ENCODE peak calls at places on chromosomes 2 and 18, in four cellular contexts. U, X, F and E are unnamed samples.

GRCh38 chr2:183597841-183598240 is 473.6 kb downstream of the NUP35 start:
- DNase-seq in U (no peak), X (peak), F (no peak), E (no peak)

GRCh38 chr18:13493071-13493470 is 233.3 kb downstream of the FAM210A start:
- DNase-seq in U (no peak), X (no peak), F (no peak), E (no peak)

GRCh38 chr2:105765415-105766299 is 20.9 kb downstream of the NCK2 start:
- DNase-seq in U (no peak), X (no peak), F (no peak), E (no peak)

GRCh38 chr2:9763356-9764152 is 79.7 kb upstream of the TAF1B start:
- DNase-seq in U (no peak), X (no peak), F (no peak), E (no peak)

GRCh38 chr2:70088508-70089219 is 1.4 kb downstream of the PCBP1 start:
- DNase-seq in U (no peak), X (no peak), F (no peak), E (no peak)

GRCh38 chr2:111157798-111158197 is 37.1 kb downstream of the BCL2L11 start:
- DNase-seq in U (no peak), X (no peak), F (no peak), E (no peak)

GRCh38 chr2:43008388-43008787 is 216.0 kb upstream of the HAAO start:
- DNase-seq in U (no peak), X (no peak), F (no peak), E (no peak)

GRCh38 chr2:203909192-203909945 is 27.2 kb upstream of the ICOS start:
- DNase-seq in U (peak), X (peak), F (no peak), E (peak)

GRCh38 chr2:169824373-169825333 is at the start of gene METTL5:
- DNase-seq in U (peak), X (peak), F (peak), E (peak)

GRCh38 chr2:7498927-7499489 is 581.8 kb downstream of the RNF144A start:
- DNase-seq in U (no peak), X (no peak), F (no peak), E (no peak)

GRCh38 chr2:197158591-197159550 is 151.7 kb downstream of the ANKRD44 start:
- DNase-seq in U (no peak), X (no peak), F (no peak), E (peak)
- H3K14ac ChIP-seq in U (no peak), X (no peak), F (no peak), E (no peak)

GRCh38 chr2:82307510-82307909 is 2003.0 kb upstream of the LRRTM1 start:
- DNase-seq in U (no peak), X (no peak), F (no peak), E (no peak)
- H2AFZ ChIP-seq in U (no peak), X (no peak), F (no peak), E (no peak)

GRCh38 chr2:62147610-62148301 is 48.2 kb upstream of the B3GNT2 start:
- DNase-seq in U (no peak), X (peak), F (no peak), E (peak)

GRCh38 chr2:62149708-62150107 is 46.2 kb upstream of the B3GNT2 start:
- DNase-seq in U (no peak), X (peak), F (no peak), E (peak)

GRCh38 chr2:62150597-62151305 is 45.2 kb upstream of the B3GNT2 start:
- DNase-seq in U (no peak), X (peak), F (no peak), E (no peak)

GRCh38 chr2:62152000-62152399 is 43.9 kb upstream of the B3GNT2 start:
- DNase-seq in U (no peak), X (peak), F (no peak), E (no peak)

DNA sequence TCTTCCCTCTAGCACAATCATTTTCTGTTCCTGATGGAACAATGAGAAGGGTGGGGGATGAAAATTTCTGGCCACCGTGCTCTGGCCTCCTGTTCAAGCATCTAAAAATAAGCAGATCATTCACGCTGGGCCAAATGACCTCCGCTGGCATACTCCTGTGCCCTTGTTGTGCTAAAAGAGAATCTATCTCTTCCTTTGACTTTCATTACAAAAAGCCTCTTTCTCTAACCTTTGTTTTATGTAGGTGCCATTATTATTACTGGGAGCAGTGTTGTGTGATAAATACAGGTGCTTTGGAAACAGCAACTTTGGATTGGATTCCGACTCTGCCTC is 44.6 kb upstream of the B3GNT2 start:
- DNase-seq in U (no peak), X (no peak), F (no peak), E (no peak)
- H2BK5ac ChIP-seq in U (no peak), X (no peak), F (no peak), E (no peak)

GRCh38 chr2:160288324-160288723 is 88.3 kb upstream of the ITGB6 start:
- DNase-seq in U (no peak), X (no peak), F (no peak), E (no peak)
- H3K14ac ChIP-seq in U (no peak), X (no peak), F (no peak), E (no peak)